ENCODE peak calls at places on chromosome 12, in six cellular contexts. S is HCT116, I is adrenal gland, H is transverse colon, P is ovary, K is body of pancreas. W is an unnamed sample.

GRCh38 chr12:21656931-21657335 is 709 bp downstream of the LDHB start:
- DNase-seq in S (peak; percentile 6), I (peak; percentile 34), H (peak; percentile 42), P (peak; percentile 31), K (peak; percentile 40), W (no peak)

GRCh38 chr12:129854591-129854990 is 49.2 kb downstream of the TMEM132D start:
- DNase-seq in S (no peak), I (no peak), H (no peak), P (no peak), K (no peak), W (no peak)

GRCh38 chr12:116639765-116640164 is 80.6 kb downstream of the MAP1LC3B2 start:
- DNase-seq in S (no peak), I (no peak), H (no peak), P (no peak), K (no peak), W (no peak)

GRCh38 chr12:130715150-130715995 is 726 bp downstream of the RIMBP2 start:
- DNase-seq in S (no peak), I (no peak), H (no peak), P (no peak), K (no peak), W (no peak)

GRCh38 chr12:79422060-79422812 is 268.5 kb downstream of the PAWR start:
- DNase-seq in S (no peak), I (no peak), H (no peak), P (no peak), K (no peak), W (no peak)

GRCh38 chr12:124567035-124567672 is at the start of gene NCOR2:
- DNase-seq in S (no peak), I (peak; percentile 62), H (no peak), P (peak; percentile 53), K (peak; percentile 35), W (no peak)

GRCh38 chr12:112419269-112420133 is 754 bp downstream of the PTPN11 start:
- DNase-seq in S (no peak), I (peak; percentile 58), H (peak; percentile 61), P (peak; percentile 74), K (peak; percentile 82), W (peak; percentile 83)

GRCh38 chr12:10243803-10244520 is 31.3 kb downstream of the GABARAPL1 start:
- DNase-seq in S (no peak), I (no peak), H (peak; percentile 11), P (no peak), K (no peak), W (no peak)

GRCh38 chr12:52245259-52245961 is 12.4 kb downstream of the KRT7 start:
- DNase-seq in S (no peak), I (no peak), H (no peak), P (no peak), K (peak; percentile 77), W (peak; percentile 53)

GRCh38 chr12:119673634-119674033 is 5.7 kb downstream of the PRKAB1 start:
- DNase-seq in S (no peak), I (no peak), H (peak; percentile 59), P (no peak), K (no peak), W (no peak)

GRCh38 chr12:45235087-45236025 is 19.5 kb downstream of the ANO6 start:
- DNase-seq in S (peak; percentile 62), I (no peak), H (no peak), P (peak; percentile 24), K (peak; percentile 58), W (peak; percentile 50)

GRCh38 chr12:54360717-54361456 is 3.4 kb downstream of the GPR84 start:
- DNase-seq in S (peak; percentile 77), I (peak; percentile 82), H (peak; percentile 84), P (peak; percentile 88), K (peak; percentile 90), W (peak; percentile 71)

GRCh38 chr12:107091989-107092641 is 1.2 kb downstream of the CRY1 start:
- DNase-seq in S (peak; percentile 96), I (peak; percentile 33), H (peak; percentile 20), P (peak; percentile 35), K (peak; percentile 24), W (no peak)

GRCh38 chr12:19410639-19411184 is 28.6 kb upstream of the AEBP2 start:
- DNase-seq in S (no peak), I (no peak), H (no peak), P (no peak), K (no peak), W (no peak)
- H3K27ac ChIP-seq in S (no peak overlapping the region), I (no peak overlapping the region), H (no peak overlapping the region), P (no peak overlapping the region), K (no peak overlapping the region), W (no peak overlapping the region)

GRCh38 chr12:93571360-93571853 is 1.1 kb upstream of the SOCS2 start:
- DNase-seq in S (peak; percentile 50), I (peak; percentile 88), H (peak; percentile 78), P (peak; percentile 78), K (peak; percentile 64), W (peak; percentile 27)

GRCh38 chr12:93569656-93570551 is 2.6 kb upstream of the SOCS2 start:
- DNase-seq in S (peak; percentile 72), I (peak; percentile 89), H (peak; percentile 90), P (peak; percentile 91), K (peak; percentile 88), W (peak; percentile 73)

GRCh38 chr12:93571854-93572711 is at the start of gene SOCS2:
- DNase-seq in S (no peak), I (peak; percentile 72), H (peak; percentile 58), P (peak; percentile 54), K (peak; percentile 34), W (no peak)

GRCh38 chr12:93569301-93569655 is 3.2 kb upstream of the SOCS2 start:
- DNase-seq in S (no peak), I (no peak), H (no peak), P (no peak), K (no peak), W (no peak)

DNA sequence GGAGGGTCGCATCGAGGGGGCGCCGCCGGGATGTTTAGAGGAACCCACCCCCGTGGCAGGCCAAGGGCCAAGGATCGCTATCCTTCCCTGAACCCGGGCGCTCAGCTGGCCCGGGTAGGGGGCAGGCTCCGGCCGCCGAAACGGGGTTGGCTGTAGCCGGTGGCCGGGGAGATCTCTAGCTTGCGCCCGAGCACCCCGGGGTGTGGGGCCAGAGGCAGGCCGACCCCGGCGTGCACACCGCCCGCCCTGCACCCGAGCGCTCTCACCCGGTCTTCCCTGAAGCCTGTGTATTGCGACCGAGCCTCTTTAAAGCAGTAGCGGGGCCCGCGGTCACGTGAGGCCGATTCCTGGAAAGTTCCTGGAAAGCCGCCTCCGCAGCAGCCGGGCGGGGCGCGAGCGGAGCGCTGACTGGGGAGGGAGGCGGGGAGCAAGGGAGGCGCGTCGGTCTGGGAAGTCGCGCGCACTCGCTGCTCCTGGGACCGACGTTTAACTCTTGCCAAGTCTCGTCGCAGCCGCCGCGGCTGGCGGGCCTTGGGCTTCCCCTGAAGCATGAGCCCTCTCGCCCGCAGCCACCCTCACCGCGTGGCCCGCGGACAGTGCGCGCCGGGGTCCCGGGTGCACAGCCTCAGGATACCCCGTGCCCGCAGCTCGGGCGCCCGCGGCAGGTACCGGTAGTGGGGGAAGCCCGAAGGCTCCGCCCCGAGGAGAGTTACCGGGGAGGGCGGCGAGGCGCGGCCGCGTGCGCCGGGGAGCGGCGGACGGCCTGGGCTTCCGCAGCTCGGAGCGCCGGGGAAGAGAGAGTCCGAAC is 1.7 kb upstream of the SOCS2 start:
- DNase-seq in S (peak; percentile 89), I (peak; percentile 97), H (peak; percentile 96), P (peak; percentile 95), K (peak; percentile 93), W (peak; percentile 83)
- TF ChIP-seq POLR2A in S (no peak), I (peak; percentile 63), H (peak; percentile 69), P (peak; percentile 42), K (peak; percentile 67), W (peak; percentile 44)

GRCh38 chr12:76856018-76856644 is 22.7 kb downstream of the CSRP2 start:
- DNase-seq in S (no peak), I (no peak), H (no peak), P (no peak), K (no peak), W (no peak)

GRCh38 chr12:76863005-76863670 is 15.7 kb downstream of the CSRP2 start:
- DNase-seq in S (no peak), I (no peak), H (no peak), P (no peak), K (no peak), W (no peak)

GRCh38 chr12:76863811-76864210 is 15.0 kb downstream of the CSRP2 start:
- DNase-seq in S (no peak), I (no peak), H (no peak), P (no peak), K (no peak), W (no peak)

GRCh38 chr12:76859621-76860020 is 19.2 kb downstream of the CSRP2 start:
- DNase-seq in S (no peak), I (no peak), H (no peak), P (no peak), K (no peak), W (no peak)

DNA sequence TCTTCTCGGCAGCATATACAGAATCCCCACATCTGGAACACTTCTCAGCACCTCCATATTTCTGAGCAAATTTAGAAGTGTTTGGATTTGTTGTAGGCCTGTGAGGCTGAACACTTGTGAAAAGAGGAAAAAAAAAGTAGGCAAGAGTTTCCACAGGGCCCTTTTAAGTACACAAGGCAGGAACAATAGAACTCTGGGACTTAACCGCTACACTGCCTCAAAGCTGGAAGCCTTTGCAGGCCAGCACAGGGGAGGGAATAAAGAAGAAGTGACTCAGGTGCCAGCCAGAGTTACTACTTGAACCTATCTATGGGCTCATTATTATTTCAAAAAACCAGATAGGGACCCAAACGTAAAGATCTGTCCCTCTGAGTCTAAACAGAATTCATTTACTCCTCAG is 18.5 kb downstream of the CSRP2 start:
- DNase-seq in S (no peak), I (no peak), H (no peak), P (no peak), K (no peak), W (no peak)
- H3K36me3 ChIP-seq in S (peaks cover 15% of the 10 kb centered on the region), I (no peaks in the 10 kb centered on the region), H (no peaks in the 10 kb centered on the region), P (no peaks in the 10 kb centered on the region), K (no peaks in the 10 kb centered on the region), W (peaks cover 2% of the 10 kb centered on the region)

DNA sequence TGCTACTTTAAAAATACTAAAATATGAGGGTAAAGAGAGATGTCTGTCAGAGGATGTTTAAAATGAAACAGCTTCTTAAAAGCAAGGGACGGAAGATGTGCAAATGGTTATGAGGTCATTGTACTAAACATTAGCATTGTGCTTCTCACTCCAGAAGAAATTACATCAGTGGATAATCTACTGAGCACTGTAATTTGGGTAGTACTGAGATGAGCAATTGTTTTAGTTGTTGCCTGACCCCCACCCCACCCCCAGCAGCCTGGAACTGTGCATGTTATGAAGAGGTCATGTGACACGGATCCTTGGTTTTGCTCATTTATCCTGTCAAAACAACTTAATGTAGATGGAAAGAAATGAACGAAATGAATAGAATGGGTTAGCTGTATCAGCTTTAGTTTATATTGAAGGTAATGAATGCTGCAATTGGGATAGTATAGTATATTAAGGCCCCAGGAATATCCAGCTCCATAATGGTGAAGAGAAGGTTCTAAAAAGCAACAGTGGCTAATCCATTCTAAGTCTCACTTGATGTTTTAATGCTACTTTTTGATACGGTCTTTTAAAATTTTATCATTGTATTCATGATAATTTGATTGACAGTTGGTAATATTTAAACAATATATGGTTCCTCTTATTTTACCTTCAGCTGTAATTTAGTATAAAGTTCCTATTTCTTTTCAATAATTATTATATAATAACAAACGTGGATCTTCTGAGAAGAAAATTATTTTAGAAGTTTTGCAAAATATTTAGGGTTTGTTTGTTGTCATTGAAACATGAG is 58.4 kb downstream of the WNK1 start:
- DNase-seq in S (no peak), I (no peak), H (no peak), P (no peak), K (no peak), W (no peak)
- H3K27ac ChIP-seq in S (no peak overlapping the region), I (no peak overlapping the region), H (no peak overlapping the region), P (no peak overlapping the region), K (no peak overlapping the region), W (no peak overlapping the region)

GRCh38 chr12:56358836-56359532 is 923 bp downstream of the STAT2 start:
- DNase-seq in S (no peak), I (no peak), H (peak; percentile 24), P (no peak), K (no peak), W (peak; percentile 19)
- TF ChIP-seq POLR2A in S (no peak), I (no peak), H (peak; percentile 28), P (no peak), K (no peak), W (no peak)

W was measured in gastrocnemius medialis.